ENCODE peak calls at places on chromosomes 2 and 18, in six cellular contexts. S, O, D, M, L and T are unnamed samples.

GRCh38 chr2:182649316-182649715 is 66.7 kb upstream of the DNAJC10 start:
- DNase-seq in M (no peak), L (no peak), D (no peak), O (no peak), S (no peak), T (no peak)

GRCh38 chr2:232485757-232486557 is 1.7 kb downstream of the ECEL1 start:
- DNase-seq in S (no peak), D (no peak), M (no peak), O (no peak), L (no peak), T (no peak)

GRCh38 chr2:161158882-161159281 is 1.3 kb upstream of the TANK start:
- DNase-seq in D (no peak), S (no peak), O (no peak), L (no peak), M (no peak), T (no peak)

GRCh38 chr18:75363446-75364225 is 63.9 kb downstream of the SMIM21 start:
- DNase-seq in D (no peak), S (no peak), L (no peak), O (no peak), M (no peak), T (no peak)

GRCh38 chr18:850960-851359 is 38.9 kb upstream of the YES1 start:
- DNase-seq in S (no peak), M (no peak), O (no peak), L (no peak), D (no peak), T (no peak)

GRCh38 chr2:151823651-151824050 is 4.6 kb downstream of the ARL5A start:
- DNase-seq in L (no peak), M (no peak), O (no peak), D (no peak), S (no peak), T (no peak)

GRCh38 chr2:153133716-153134115 is 344.8 kb downstream of the RPRM start:
- DNase-seq in M (no peak), L (no peak), D (no peak), O (no peak), S (no peak), T (no peak)

GRCh38 chr2:27972311-27972710 is 81.8 kb downstream of the BABAM2 start:
- DNase-seq in D (no peak), S (no peak), O (no peak), L (no peak), M (no peak), T (no peak)

GRCh38 chr2:42971947-42972736 is 179.8 kb upstream of the HAAO start:
- DNase-seq in M (no peak), D (no peak), L (no peak), S (no peak), O (no peak), T (no peak)

GRCh38 chr18:79361766-79362522 is 33.8 kb upstream of the NFATC1 start:
- DNase-seq in L (no peak), O (peak), S (no peak), M (no peak), D (no peak), T (no peak)

GRCh38 chr18:57586243-57587049 is at the start of gene FECH:
- DNase-seq in M (peak), S (peak), L (peak), D (peak), O (peak), T (peak)

GRCh38 chr18:37176307-37176934 is 347.5 kb downstream of the KIAA1328 start:
- DNase-seq in O (no peak), L (no peak), M (no peak), D (no peak), S (no peak), T (no peak)

GRCh38 chr2:55555977-55556376 is 36.5 kb downstream of the CFAP36 start:
- DNase-seq in O (no peak), L (no peak), D (no peak), S (no peak), M (no peak), T (no peak)

GRCh38 chr2:35989523-35989922 is 366.1 kb upstream of the CRIM1 start:
- DNase-seq in O (peak), D (no peak), S (no peak), L (no peak), M (no peak), T (no peak)

GRCh38 chr2:201413143-201413542 is 38.1 kb downstream of the TRAK2 start:
- DNase-seq in S (no peak), D (no peak), L (no peak), M (no peak), O (no peak), T (no peak)